ENCODE peak calls at places on chromosome 20, in nine cellular contexts. One of them, this sample, is unnamed.

GRCh38 chr20:61526907-61527306 is 274.8 kb downstream of the CDH4 start:
- DNase-seq in SK-N-SH: no peak
- DNase-seq in transverse colon: no peak
- DNase-seq in GM12878: no peak
- DNase-seq in stomach: no peak
- DNase-seq in endothelial cell of umbilical vein: no peak
- DNase-seq in spleen: peak; percentile 7
- DNase-seq in sigmoid colon: no peak
- DNase-seq in suprapubic skin: no peak
- DNase-seq in this sample: no peak

GRCh38 chr20:7231303-7231702 is 463.8 kb downstream of the BMP2 start:
- DNase-seq in SK-N-SH: no peak
- DNase-seq in transverse colon: no peak
- DNase-seq in GM12878: no peak
- DNase-seq in stomach: no peak
- DNase-seq in endothelial cell of umbilical vein: no peak
- DNase-seq in spleen: no peak
- DNase-seq in sigmoid colon: no peak
- DNase-seq in suprapubic skin: no peak
- DNase-seq in this sample: no peak

GRCh38 chr20:17971571-17972013 is 2.8 kb downstream of the MGME1 start:
- DNase-seq in SK-N-SH: no peak
- DNase-seq in transverse colon: no peak
- DNase-seq in GM12878: no peak
- DNase-seq in stomach: no peak
- DNase-seq in endothelial cell of umbilical vein: peak; percentile 86
- DNase-seq in spleen: no peak
- DNase-seq in sigmoid colon: no peak
- DNase-seq in suprapubic skin: no peak
- DNase-seq in this sample: no peak

GRCh38 chr20:12171927-12172581 is 254.4 kb downstream of the BTBD3 start:
- DNase-seq in SK-N-SH: no peak
- DNase-seq in transverse colon: no peak
- DNase-seq in GM12878: no peak
- DNase-seq in stomach: no peak
- DNase-seq in endothelial cell of umbilical vein: no peak
- DNase-seq in spleen: no peak
- DNase-seq in sigmoid colon: peak; percentile 67
- DNase-seq in suprapubic skin: no peak
- DNase-seq in this sample: no peak

GRCh38 chr20:20979934-20980333 is 126.2 kb downstream of the LINC00237 start:
- DNase-seq in SK-N-SH: no peak
- DNase-seq in transverse colon: no peak
- DNase-seq in GM12878: no peak
- DNase-seq in stomach: no peak
- DNase-seq in endothelial cell of umbilical vein: no peak
- DNase-seq in spleen: no peak
- DNase-seq in sigmoid colon: no peak
- DNase-seq in suprapubic skin: no peak
- DNase-seq in this sample: no peak

GRCh38 chr20:43318749-43319148 is 129.0 kb upstream of the PTPRT start:
- DNase-seq in SK-N-SH: no peak
- DNase-seq in transverse colon: no peak
- DNase-seq in GM12878: no peak
- DNase-seq in stomach: no peak
- DNase-seq in endothelial cell of umbilical vein: no peak
- DNase-seq in spleen: no peak
- DNase-seq in sigmoid colon: no peak
- DNase-seq in suprapubic skin: no peak
- DNase-seq in this sample: no peak

GRCh38 chr20:12012241-12013222 is 94.8 kb downstream of the BTBD3 start:
- DNase-seq in SK-N-SH: peak; percentile 54
- DNase-seq in transverse colon: peak; percentile 35
- DNase-seq in GM12878: peak; percentile 12
- DNase-seq in stomach: peak; percentile 28
- DNase-seq in endothelial cell of umbilical vein: peak; percentile 70
- DNase-seq in spleen: no peak
- DNase-seq in sigmoid colon: no peak
- DNase-seq in suprapubic skin: no peak
- DNase-seq in this sample: peak; percentile 85

GRCh38 chr20:45963059-45964011 is 8.7 kb downstream of the ZNF335 start:
- DNase-seq in SK-N-SH: peak; percentile 56
- DNase-seq in transverse colon: no peak
- DNase-seq in GM12878: no peak
- DNase-seq in stomach: no peak
- DNase-seq in endothelial cell of umbilical vein: peak; percentile 36
- DNase-seq in spleen: peak; percentile 73
- DNase-seq in sigmoid colon: peak; percentile 58
- DNase-seq in suprapubic skin: no peak
- DNase-seq in this sample: no peak

GRCh38 chr20:64232794-64233193 is 22.8 kb upstream of the PCMTD2 start:
- DNase-seq in SK-N-SH: no peak
- DNase-seq in transverse colon: no peak
- DNase-seq in GM12878: no peak
- DNase-seq in stomach: no peak
- DNase-seq in endothelial cell of umbilical vein: no peak
- DNase-seq in spleen: peak; percentile 42
- DNase-seq in sigmoid colon: no peak
- DNase-seq in suprapubic skin: no peak
- DNase-seq in this sample: no peak

GRCh38 chr20:40797425-40797824 is 108.4 kb upstream of the MAFB start:
- DNase-seq in SK-N-SH: no peak
- DNase-seq in transverse colon: no peak
- DNase-seq in GM12878: no peak
- DNase-seq in stomach: peak; percentile 4
- DNase-seq in endothelial cell of umbilical vein: no peak
- DNase-seq in spleen: no peak
- DNase-seq in sigmoid colon: no peak
- DNase-seq in suprapubic skin: no peak
- DNase-seq in this sample: no peak

GRCh38 chr20:56400001-56400640 is 7.7 kb downstream of the CSTF1 start:
- DNase-seq in SK-N-SH: peak; percentile 56
- DNase-seq in transverse colon: peak; percentile 38
- DNase-seq in GM12878: peak; percentile 31
- DNase-seq in stomach: peak; percentile 44
- DNase-seq in endothelial cell of umbilical vein: peak; percentile 74
- DNase-seq in spleen: no peak
- DNase-seq in sigmoid colon: no peak
- DNase-seq in suprapubic skin: no peak
- DNase-seq in this sample: no peak

GRCh38 chr20:36720510-36720909 is 25.4 kb downstream of the NDRG3 start:
- DNase-seq in SK-N-SH: no peak
- DNase-seq in transverse colon: no peak
- DNase-seq in GM12878: no peak
- DNase-seq in stomach: no peak
- DNase-seq in endothelial cell of umbilical vein: no peak
- DNase-seq in spleen: no peak
- DNase-seq in sigmoid colon: no peak
- DNase-seq in suprapubic skin: no peak
- DNase-seq in this sample: no peak

GRCh38 chr20:35871311-35871771 is 83.0 kb downstream of the SCAND1 start:
- DNase-seq in SK-N-SH: peak; percentile 45
- DNase-seq in transverse colon: peak; percentile 11
- DNase-seq in GM12878: no peak
- DNase-seq in stomach: peak; percentile 28
- DNase-seq in endothelial cell of umbilical vein: peak; percentile 79
- DNase-seq in spleen: no peak
- DNase-seq in sigmoid colon: peak; percentile 75
- DNase-seq in suprapubic skin: no peak
- DNase-seq in this sample: no peak

GRCh38 chr20:17694767-17695166 is 5.0 kb upstream of the BANF2 start:
- DNase-seq in SK-N-SH: no peak
- DNase-seq in transverse colon: no peak
- DNase-seq in GM12878: no peak
- DNase-seq in stomach: no peak
- DNase-seq in endothelial cell of umbilical vein: no peak
- DNase-seq in spleen: no peak
- DNase-seq in sigmoid colon: peak; percentile 9
- DNase-seq in suprapubic skin: no peak
- DNase-seq in this sample: no peak

GRCh38 chr20:8756410-8756809 is 312.5 kb upstream of the PLCB4 start:
- DNase-seq in SK-N-SH: no peak
- DNase-seq in transverse colon: no peak
- DNase-seq in GM12878: no peak
- DNase-seq in stomach: no peak
- DNase-seq in endothelial cell of umbilical vein: peak; percentile 62
- DNase-seq in spleen: no peak
- DNase-seq in sigmoid colon: peak; percentile 72
- DNase-seq in suprapubic skin: no peak
- DNase-seq in this sample: no peak

GRCh38 chr20:53352727-53353440 is 240.8 kb downstream of the ZNF217 start:
- DNase-seq in SK-N-SH: no peak
- DNase-seq in transverse colon: no peak
- DNase-seq in GM12878: no peak
- DNase-seq in stomach: no peak
- DNase-seq in endothelial cell of umbilical vein: no peak
- DNase-seq in spleen: no peak
- DNase-seq in sigmoid colon: no peak
- DNase-seq in suprapubic skin: no peak
- DNase-seq in this sample: no peak

GRCh38 chr20:63955281-63955845 is 853 bp downstream of the UCKL1 start:
- DNase-seq in SK-N-SH: peak; percentile 75
- DNase-seq in transverse colon: peak; percentile 56
- DNase-seq in GM12878: no peak
- DNase-seq in stomach: no peak
- DNase-seq in endothelial cell of umbilical vein: peak; percentile 37
- DNase-seq in spleen: no peak
- DNase-seq in sigmoid colon: no peak
- DNase-seq in suprapubic skin: no peak
- DNase-seq in this sample: no peak

GRCh38 chr20:47189060-47189459 is 167.4 kb downstream of the ZMYND8 start:
- DNase-seq in SK-N-SH: no peak
- DNase-seq in transverse colon: no peak
- DNase-seq in GM12878: no peak
- DNase-seq in stomach: no peak
- DNase-seq in endothelial cell of umbilical vein: no peak
- DNase-seq in spleen: no peak
- DNase-seq in sigmoid colon: no peak
- DNase-seq in suprapubic skin: no peak
- DNase-seq in this sample: no peak

GRCh38 chr20:43914286-43914685 is 366 bp upstream of the TOX2 start:
- DNase-seq in SK-N-SH: no peak
- DNase-seq in transverse colon: no peak
- DNase-seq in GM12878: no peak
- DNase-seq in stomach: no peak
- DNase-seq in endothelial cell of umbilical vein: no peak
- DNase-seq in spleen: no peak
- DNase-seq in sigmoid colon: no peak
- DNase-seq in suprapubic skin: no peak
- DNase-seq in this sample: no peak

GRCh38 chr20:23272176-23273029 is 78.2 kb upstream of the NXT1 start:
- DNase-seq in SK-N-SH: no peak
- DNase-seq in transverse colon: no peak
- DNase-seq in GM12878: no peak
- DNase-seq in stomach: no peak
- DNase-seq in endothelial cell of umbilical vein: no peak
- DNase-seq in spleen: peak; percentile 36
- DNase-seq in sigmoid colon: no peak
- DNase-seq in suprapubic skin: peak; percentile 34
- DNase-seq in this sample: no peak

GRCh38 chr20:6142348-6142993 is 19.6 kb upstream of the FERMT1 start:
- DNase-seq in SK-N-SH: peak; percentile 58
- DNase-seq in transverse colon: peak; percentile 52
- DNase-seq in GM12878: peak; percentile 9
- DNase-seq in stomach: peak; percentile 46
- DNase-seq in endothelial cell of umbilical vein: peak; percentile 64
- DNase-seq in spleen: no peak
- DNase-seq in sigmoid colon: no peak
- DNase-seq in suprapubic skin: no peak
- DNase-seq in this sample: peak; percentile 87

GRCh38 chr20:6164421-6165341 is 41.9 kb upstream of the FERMT1 start:
- DNase-seq in SK-N-SH: no peak
- DNase-seq in transverse colon: no peak
- DNase-seq in GM12878: no peak
- DNase-seq in stomach: no peak
- DNase-seq in endothelial cell of umbilical vein: no peak
- DNase-seq in spleen: no peak
- DNase-seq in sigmoid colon: no peak
- DNase-seq in suprapubic skin: no peak
- DNase-seq in this sample: peak; percentile 86

GRCh38 chr20:9147553-9148024 is 78.7 kb downstream of the PLCB4 start:
- DNase-seq in SK-N-SH: no peak
- DNase-seq in transverse colon: no peak
- DNase-seq in GM12878: no peak
- DNase-seq in stomach: no peak
- DNase-seq in endothelial cell of umbilical vein: no peak
- DNase-seq in spleen: no peak
- DNase-seq in sigmoid colon: no peak
- DNase-seq in suprapubic skin: no peak
- DNase-seq in this sample: no peak

GRCh38 chr20:37828584-37829527 is 74.1 kb upstream of the VSTM2L start:
- DNase-seq in SK-N-SH: no peak
- DNase-seq in transverse colon: no peak
- DNase-seq in GM12878: no peak
- DNase-seq in stomach: no peak
- DNase-seq in endothelial cell of umbilical vein: no peak
- DNase-seq in spleen: no peak
- DNase-seq in sigmoid colon: no peak
- DNase-seq in suprapubic skin: no peak
- DNase-seq in this sample: no peak
- H3K4me1 ChIP-seq in SK-N-SH: no peaks in the 10 kb centered on the region
- H3K4me1 ChIP-seq in transverse colon: no peaks in the 10 kb centered on the region
- H3K4me1 ChIP-seq in GM12878: no peaks in the 10 kb centered on the region
- H3K4me1 ChIP-seq in stomach: no peaks in the 10 kb centered on the region
- H3K4me1 ChIP-seq in endothelial cell of umbilical vein: no peaks in the 10 kb centered on the region
- H3K4me1 ChIP-seq in spleen: no peaks in the 10 kb centered on the region
- H3K4me1 ChIP-seq in sigmoid colon: no peaks in the 10 kb centered on the region
- H3K4me1 ChIP-seq in suprapubic skin: no peaks in the 10 kb centered on the region
- H3K4me1 ChIP-seq in this sample: no peaks in the 10 kb centered on the region

GRCh38 chr20:59669451-59669850 is 65.1 kb downstream of the PHACTR3 start:
- DNase-seq in SK-N-SH: no peak
- DNase-seq in transverse colon: no peak
- DNase-seq in GM12878: no peak
- DNase-seq in stomach: no peak
- DNase-seq in endothelial cell of umbilical vein: no peak
- DNase-seq in spleen: no peak
- DNase-seq in sigmoid colon: no peak
- DNase-seq in suprapubic skin: no peak
- DNase-seq in this sample: peak; percentile 57
- H3K27me3 ChIP-seq in SK-N-SH: no peaks in the 10 kb centered on the region
- H3K27me3 ChIP-seq in transverse colon: peaks cover 4% of the 10 kb centered on the region
- H3K27me3 ChIP-seq in GM12878: no peaks in the 10 kb centered on the region
- H3K27me3 ChIP-seq in stomach: peaks cover 18% of the 10 kb centered on the region
- H3K27me3 ChIP-seq in endothelial cell of umbilical vein: no peaks in the 10 kb centered on the region
- H3K27me3 ChIP-seq in spleen: peaks cover 7% of the 10 kb centered on the region
- H3K27me3 ChIP-seq in sigmoid colon: no peaks in the 10 kb centered on the region
- H3K27me3 ChIP-seq in suprapubic skin: peaks cover 29% of the 10 kb centered on the region
- H3K27me3 ChIP-seq in this sample: no peaks in the 10 kb centered on the region

GRCh38 chr20:48619126-48620101 is 208.4 kb downstream of the PREX1 start:
- DNase-seq in SK-N-SH: peak; percentile 88
- DNase-seq in transverse colon: no peak
- DNase-seq in GM12878: no peak
- DNase-seq in stomach: no peak
- DNase-seq in endothelial cell of umbilical vein: no peak
- DNase-seq in spleen: peak; percentile 72
- DNase-seq in sigmoid colon: peak; percentile 75
- DNase-seq in suprapubic skin: no peak
- DNase-seq in this sample: no peak
- TF ChIP-seq POLR2AphosphoS5 in SK-N-SH: peak; percentile 24
- TF ChIP-seq POLR2AphosphoS5 in transverse colon: no peak
- TF ChIP-seq POLR2AphosphoS5 in GM12878: no peak
- TF ChIP-seq POLR2AphosphoS5 in stomach: no peak
- TF ChIP-seq POLR2AphosphoS5 in endothelial cell of umbilical vein: no peak
- TF ChIP-seq POLR2AphosphoS5 in spleen: peak; percentile 9
- TF ChIP-seq POLR2AphosphoS5 in sigmoid colon: no peak
- TF ChIP-seq POLR2AphosphoS5 in suprapubic skin: no peak
- TF ChIP-seq POLR2AphosphoS5 in this sample: no peak

GRCh38 chr20:1456300-1456699 is 10.3 kb downstream of the NSFL1C start:
- DNase-seq in SK-N-SH: no peak
- DNase-seq in transverse colon: no peak
- DNase-seq in GM12878: no peak
- DNase-seq in stomach: no peak
- DNase-seq in endothelial cell of umbilical vein: no peak
- DNase-seq in spleen: no peak
- DNase-seq in sigmoid colon: no peak
- DNase-seq in suprapubic skin: no peak
- DNase-seq in this sample: no peak
- H3K4me1 ChIP-seq in SK-N-SH: no peaks in the 10 kb centered on the region
- H3K4me1 ChIP-seq in transverse colon: no peaks in the 10 kb centered on the region
- H3K4me1 ChIP-seq in GM12878: no peaks in the 10 kb centered on the region
- H3K4me1 ChIP-seq in stomach: no peaks in the 10 kb centered on the region
- H3K4me1 ChIP-seq in endothelial cell of umbilical vein: no peaks in the 10 kb centered on the region
- H3K4me1 ChIP-seq in spleen: no peaks in the 10 kb centered on the region
- H3K4me1 ChIP-seq in sigmoid colon: no peaks in the 10 kb centered on the region
- H3K4me1 ChIP-seq in suprapubic skin: no peaks in the 10 kb centered on the region
- H3K4me1 ChIP-seq in this sample: no peaks in the 10 kb centered on the region